ENCODE peak calls at places on chromosomes 12 and 14, in six cellular contexts. One of them, this sample, is unnamed.

GRCh38 chr12:122889658-122890561 is 6.0 kb downstream of the VPS37B start:
- DNase-seq in NCI-H1105 treated with DMSO at 0.1 percent for 48 hours: no peak
- DNase-seq in stimulated activated CD4-positive, alpha-beta T cell treated with anti-CD3 and anti-CD28 coated beads, TNF-alpha, amount 100 ng/mL, for 4 hours: no peak
- DNase-seq in activated gamma-delta T cell treated with anti-CD3 and anti-CD28 coated beads, Interleukin-2, amount 50 U/mL, for 16 hours: no peak
- DNase-seq in iPS DF 19.7: no peak
- DNase-seq in GM04504: no peak
- DNase-seq in this sample: no peak

GRCh38 chr12:109277899-109278762 is 31.0 kb downstream of the FOXN4 start:
- DNase-seq in NCI-H1105 treated with DMSO at 0.1 percent for 48 hours: no peak
- DNase-seq in stimulated activated CD4-positive, alpha-beta T cell treated with anti-CD3 and anti-CD28 coated beads, TNF-alpha, amount 100 ng/mL, for 4 hours: no peak
- DNase-seq in activated gamma-delta T cell treated with anti-CD3 and anti-CD28 coated beads, Interleukin-2, amount 50 U/mL, for 16 hours: no peak
- DNase-seq in iPS DF 19.7: no peak
- DNase-seq in GM04504: peak
- DNase-seq in this sample: peak

GRCh38 chr14:22276913-22277816 is 311.9 kb downstream of the DAD1 start:
- DNase-seq in NCI-H1105 treated with DMSO at 0.1 percent for 48 hours: no peak
- DNase-seq in stimulated activated CD4-positive, alpha-beta T cell treated with anti-CD3 and anti-CD28 coated beads, TNF-alpha, amount 100 ng/mL, for 4 hours: no peak
- DNase-seq in activated gamma-delta T cell treated with anti-CD3 and anti-CD28 coated beads, Interleukin-2, amount 50 U/mL, for 16 hours: no peak
- DNase-seq in iPS DF 19.7: no peak
- DNase-seq in GM04504: no peak
- DNase-seq in this sample: peak

GRCh38 chr14:101174980-101175606 is 271.6 kb upstream of the RTL1 start:
- DNase-seq in NCI-H1105 treated with DMSO at 0.1 percent for 48 hours: peak
- DNase-seq in stimulated activated CD4-positive, alpha-beta T cell treated with anti-CD3 and anti-CD28 coated beads, TNF-alpha, amount 100 ng/mL, for 4 hours: no peak
- DNase-seq in activated gamma-delta T cell treated with anti-CD3 and anti-CD28 coated beads, Interleukin-2, amount 50 U/mL, for 16 hours: no peak
- DNase-seq in iPS DF 19.7: no peak
- DNase-seq in GM04504: no peak
- DNase-seq in this sample: peak

GRCh38 chr14:50018236-50019210 is 97.8 kb downstream of the VCPKMT start:
- DNase-seq in NCI-H1105 treated with DMSO at 0.1 percent for 48 hours: no peak
- DNase-seq in stimulated activated CD4-positive, alpha-beta T cell treated with anti-CD3 and anti-CD28 coated beads, TNF-alpha, amount 100 ng/mL, for 4 hours: no peak
- DNase-seq in activated gamma-delta T cell treated with anti-CD3 and anti-CD28 coated beads, Interleukin-2, amount 50 U/mL, for 16 hours: no peak
- DNase-seq in iPS DF 19.7: no peak
- DNase-seq in GM04504: no peak
- DNase-seq in this sample: peak

GRCh38 chr12:131604146-131604844 is 106.6 kb upstream of the SFSWAP start:
- DNase-seq in NCI-H1105 treated with DMSO at 0.1 percent for 48 hours: no peak
- DNase-seq in stimulated activated CD4-positive, alpha-beta T cell treated with anti-CD3 and anti-CD28 coated beads, TNF-alpha, amount 100 ng/mL, for 4 hours: no peak
- DNase-seq in activated gamma-delta T cell treated with anti-CD3 and anti-CD28 coated beads, Interleukin-2, amount 50 U/mL, for 16 hours: no peak
- DNase-seq in iPS DF 19.7: no peak
- DNase-seq in GM04504: no peak
- DNase-seq in this sample: no peak

GRCh38 chr14:26282578-26282977 is 315.3 kb downstream of the NOVA1 start:
- DNase-seq in NCI-H1105 treated with DMSO at 0.1 percent for 48 hours: no peak
- DNase-seq in stimulated activated CD4-positive, alpha-beta T cell treated with anti-CD3 and anti-CD28 coated beads, TNF-alpha, amount 100 ng/mL, for 4 hours: no peak
- DNase-seq in activated gamma-delta T cell treated with anti-CD3 and anti-CD28 coated beads, Interleukin-2, amount 50 U/mL, for 16 hours: no peak
- DNase-seq in iPS DF 19.7: no peak
- DNase-seq in GM04504: no peak
- DNase-seq in this sample: no peak

GRCh38 chr12:57161491-57161890 is 14.1 kb upstream of the LRP1-AS start:
- DNase-seq in NCI-H1105 treated with DMSO at 0.1 percent for 48 hours: no peak
- DNase-seq in stimulated activated CD4-positive, alpha-beta T cell treated with anti-CD3 and anti-CD28 coated beads, TNF-alpha, amount 100 ng/mL, for 4 hours: no peak
- DNase-seq in activated gamma-delta T cell treated with anti-CD3 and anti-CD28 coated beads, Interleukin-2, amount 50 U/mL, for 16 hours: no peak
- DNase-seq in iPS DF 19.7: no peak
- DNase-seq in GM04504: no peak
- DNase-seq in this sample: no peak

GRCh38 chr14:44448816-44449411 is 58.2 kb downstream of the FSCB start:
- DNase-seq in NCI-H1105 treated with DMSO at 0.1 percent for 48 hours: no peak
- DNase-seq in stimulated activated CD4-positive, alpha-beta T cell treated with anti-CD3 and anti-CD28 coated beads, TNF-alpha, amount 100 ng/mL, for 4 hours: no peak
- DNase-seq in activated gamma-delta T cell treated with anti-CD3 and anti-CD28 coated beads, Interleukin-2, amount 50 U/mL, for 16 hours: no peak
- DNase-seq in iPS DF 19.7: no peak
- DNase-seq in GM04504: no peak
- DNase-seq in this sample: no peak

GRCh38 chr12:133145981-133146380 is 15.6 kb downstream of the ZNF10 start:
- DNase-seq in NCI-H1105 treated with DMSO at 0.1 percent for 48 hours: no peak
- DNase-seq in stimulated activated CD4-positive, alpha-beta T cell treated with anti-CD3 and anti-CD28 coated beads, TNF-alpha, amount 100 ng/mL, for 4 hours: no peak
- DNase-seq in activated gamma-delta T cell treated with anti-CD3 and anti-CD28 coated beads, Interleukin-2, amount 50 U/mL, for 16 hours: no peak
- DNase-seq in iPS DF 19.7: no peak
- DNase-seq in GM04504: no peak
- DNase-seq in this sample: no peak

GRCh38 chr14:89233184-89233583 is 183.8 kb downstream of the FOXN3 start:
- DNase-seq in NCI-H1105 treated with DMSO at 0.1 percent for 48 hours: no peak
- DNase-seq in stimulated activated CD4-positive, alpha-beta T cell treated with anti-CD3 and anti-CD28 coated beads, TNF-alpha, amount 100 ng/mL, for 4 hours: no peak
- DNase-seq in activated gamma-delta T cell treated with anti-CD3 and anti-CD28 coated beads, Interleukin-2, amount 50 U/mL, for 16 hours: no peak
- DNase-seq in iPS DF 19.7: no peak
- DNase-seq in GM04504: no peak
- DNase-seq in this sample: no peak

GRCh38 chr12:6745751-6746525 is 7.0 kb downstream of the MLF2 start:
- DNase-seq in NCI-H1105 treated with DMSO at 0.1 percent for 48 hours: no peak
- DNase-seq in stimulated activated CD4-positive, alpha-beta T cell treated with anti-CD3 and anti-CD28 coated beads, TNF-alpha, amount 100 ng/mL, for 4 hours: no peak
- DNase-seq in activated gamma-delta T cell treated with anti-CD3 and anti-CD28 coated beads, Interleukin-2, amount 50 U/mL, for 16 hours: no peak
- DNase-seq in iPS DF 19.7: no peak
- DNase-seq in GM04504: no peak
- DNase-seq in this sample: no peak

GRCh38 chr12:10636611-10637010 is 23.2 kb upstream of the MAGOHB start:
- DNase-seq in NCI-H1105 treated with DMSO at 0.1 percent for 48 hours: no peak
- DNase-seq in stimulated activated CD4-positive, alpha-beta T cell treated with anti-CD3 and anti-CD28 coated beads, TNF-alpha, amount 100 ng/mL, for 4 hours: no peak
- DNase-seq in activated gamma-delta T cell treated with anti-CD3 and anti-CD28 coated beads, Interleukin-2, amount 50 U/mL, for 16 hours: no peak
- DNase-seq in iPS DF 19.7: no peak
- DNase-seq in GM04504: no peak
- DNase-seq in this sample: peak

GRCh38 chr12:47020211-47020821 is 59.1 kb upstream of the PCED1B start:
- DNase-seq in NCI-H1105 treated with DMSO at 0.1 percent for 48 hours: no peak
- DNase-seq in stimulated activated CD4-positive, alpha-beta T cell treated with anti-CD3 and anti-CD28 coated beads, TNF-alpha, amount 100 ng/mL, for 4 hours: no peak
- DNase-seq in activated gamma-delta T cell treated with anti-CD3 and anti-CD28 coated beads, Interleukin-2, amount 50 U/mL, for 16 hours: no peak
- DNase-seq in iPS DF 19.7: no peak
- DNase-seq in GM04504: no peak
- DNase-seq in this sample: no peak

GRCh38 chr12:42447371-42447786 is 121.4 kb downstream of the PPHLN1 start:
- DNase-seq in NCI-H1105 treated with DMSO at 0.1 percent for 48 hours: no peak
- DNase-seq in stimulated activated CD4-positive, alpha-beta T cell treated with anti-CD3 and anti-CD28 coated beads, TNF-alpha, amount 100 ng/mL, for 4 hours: no peak
- DNase-seq in activated gamma-delta T cell treated with anti-CD3 and anti-CD28 coated beads, Interleukin-2, amount 50 U/mL, for 16 hours: no peak
- DNase-seq in iPS DF 19.7: no peak
- DNase-seq in GM04504: no peak
- DNase-seq in this sample: peak

GRCh38 chr14:23520899-23521521 is 30.6 kb downstream of the ZFHX2 start:
- DNase-seq in NCI-H1105 treated with DMSO at 0.1 percent for 48 hours: no peak
- DNase-seq in stimulated activated CD4-positive, alpha-beta T cell treated with anti-CD3 and anti-CD28 coated beads, TNF-alpha, amount 100 ng/mL, for 4 hours: no peak
- DNase-seq in activated gamma-delta T cell treated with anti-CD3 and anti-CD28 coated beads, Interleukin-2, amount 50 U/mL, for 16 hours: no peak
- DNase-seq in iPS DF 19.7: no peak
- DNase-seq in GM04504: no peak
- DNase-seq in this sample: no peak

GRCh38 chr14:60381909-60382308 is 104.0 kb downstream of the C14orf39 start:
- DNase-seq in NCI-H1105 treated with DMSO at 0.1 percent for 48 hours: no peak
- DNase-seq in stimulated activated CD4-positive, alpha-beta T cell treated with anti-CD3 and anti-CD28 coated beads, TNF-alpha, amount 100 ng/mL, for 4 hours: no peak
- DNase-seq in activated gamma-delta T cell treated with anti-CD3 and anti-CD28 coated beads, Interleukin-2, amount 50 U/mL, for 16 hours: no peak
- DNase-seq in iPS DF 19.7: no peak
- DNase-seq in GM04504: no peak
- DNase-seq in this sample: no peak

GRCh38 chr12:18690653-18691052 is 47.2 kb downstream of the PLCZ1 start:
- DNase-seq in NCI-H1105 treated with DMSO at 0.1 percent for 48 hours: no peak
- DNase-seq in stimulated activated CD4-positive, alpha-beta T cell treated with anti-CD3 and anti-CD28 coated beads, TNF-alpha, amount 100 ng/mL, for 4 hours: no peak
- DNase-seq in activated gamma-delta T cell treated with anti-CD3 and anti-CD28 coated beads, Interleukin-2, amount 50 U/mL, for 16 hours: no peak
- DNase-seq in iPS DF 19.7: no peak
- DNase-seq in GM04504: no peak
- DNase-seq in this sample: peak

GRCh38 chr12:2613674-2614073 is 181.1 kb upstream of the FKBP4 start:
- DNase-seq in NCI-H1105 treated with DMSO at 0.1 percent for 48 hours: no peak
- DNase-seq in stimulated activated CD4-positive, alpha-beta T cell treated with anti-CD3 and anti-CD28 coated beads, TNF-alpha, amount 100 ng/mL, for 4 hours: no peak
- DNase-seq in activated gamma-delta T cell treated with anti-CD3 and anti-CD28 coated beads, Interleukin-2, amount 50 U/mL, for 16 hours: no peak
- DNase-seq in iPS DF 19.7: no peak
- DNase-seq in GM04504: peak
- DNase-seq in this sample: peak

GRCh38 chr12:63354919-63355318 is 203.9 kb upstream of the AVPR1A start:
- DNase-seq in NCI-H1105 treated with DMSO at 0.1 percent for 48 hours: no peak
- DNase-seq in stimulated activated CD4-positive, alpha-beta T cell treated with anti-CD3 and anti-CD28 coated beads, TNF-alpha, amount 100 ng/mL, for 4 hours: no peak
- DNase-seq in activated gamma-delta T cell treated with anti-CD3 and anti-CD28 coated beads, Interleukin-2, amount 50 U/mL, for 16 hours: no peak
- DNase-seq in iPS DF 19.7: no peak
- DNase-seq in GM04504: no peak
- DNase-seq in this sample: peak

GRCh38 chr12:52385226-52385702 is at the start of gene KRT84:
- DNase-seq in NCI-H1105 treated with DMSO at 0.1 percent for 48 hours: no peak
- DNase-seq in stimulated activated CD4-positive, alpha-beta T cell treated with anti-CD3 and anti-CD28 coated beads, TNF-alpha, amount 100 ng/mL, for 4 hours: no peak
- DNase-seq in activated gamma-delta T cell treated with anti-CD3 and anti-CD28 coated beads, Interleukin-2, amount 50 U/mL, for 16 hours: no peak
- DNase-seq in iPS DF 19.7: no peak
- DNase-seq in GM04504: no peak
- DNase-seq in this sample: no peak

GRCh38 chr12:20547788-20548575 is 147.2 kb upstream of the SLCO1C1 start:
- DNase-seq in NCI-H1105 treated with DMSO at 0.1 percent for 48 hours: no peak
- DNase-seq in stimulated activated CD4-positive, alpha-beta T cell treated with anti-CD3 and anti-CD28 coated beads, TNF-alpha, amount 100 ng/mL, for 4 hours: no peak
- DNase-seq in activated gamma-delta T cell treated with anti-CD3 and anti-CD28 coated beads, Interleukin-2, amount 50 U/mL, for 16 hours: no peak
- DNase-seq in iPS DF 19.7: no peak
- DNase-seq in GM04504: no peak
- DNase-seq in this sample: no peak

This sample was measured in renal cortical epithelial cell.